ENCODE peak calls at places on chromosome 11, in eight cellular contexts. Y, W, K, L, D, R, P and G are unnamed samples.

GRCh38 chr11:102046841-102047240 is 396 bp upstream of the CFAP300 start:
- DNase-seq in Y (no peak), W (peak), K (no peak), L (no peak), D (no peak), R (no peak), P (no peak), G (no peak)

GRCh38 chr11:34180045-34180813 is 74.8 kb downstream of the NAT10 start:
- DNase-seq in Y (no peak), W (no peak), K (no peak), L (no peak), D (no peak), R (no peak), P (no peak), G (peak)

GRCh38 chr11:46222485-46223251 is 54.8 kb upstream of the CREB3L1 start:
- DNase-seq in Y (no peak), W (peak), K (no peak), L (no peak), D (no peak), R (no peak), P (no peak), G (no peak)

GRCh38 chr11:130707217-130707616 is 209.1 kb downstream of the SNX19 start:
- DNase-seq in Y (no peak), W (no peak), K (no peak), L (no peak), D (no peak), R (no peak), P (no peak), G (no peak)

GRCh38 chr11:110479445-110480101 is 49.8 kb downstream of the FDX1 start:
- DNase-seq in Y (peak), W (peak), K (peak), L (no peak), D (no peak), R (no peak), P (no peak), G (peak)

GRCh38 chr11:57515332-57516060 is at the start of gene SLC43A1:
- DNase-seq in Y (peak), W (peak), K (peak), L (peak), D (peak), R (peak), P (no peak), G (no peak)

GRCh38 chr11:106420048-106420665 is 342.7 kb downstream of the AASDHPPT start:
- DNase-seq in Y (no peak), W (no peak), K (no peak), L (no peak), D (no peak), R (no peak), P (no peak), G (no peak)

GRCh38 chr11:96229354-96229973 is 113.5 kb downstream of the MAML2 start:
- DNase-seq in Y (no peak), W (no peak), K (no peak), L (no peak), D (peak), R (no peak), P (no peak), G (no peak)

GRCh38 chr11:67373916-67374570 is 645 bp upstream of the CLCF1 start:
- DNase-seq in Y (peak), W (peak), K (peak), L (peak), D (peak), R (peak), P (peak), G (peak)

GRCh38 chr11:68610452-68611116 is 73.8 kb upstream of the GAL start:
- DNase-seq in Y (no peak), W (peak), K (peak), L (peak), D (no peak), R (no peak), P (no peak), G (no peak)

GRCh38 chr11:11949482-11949881 is 58.9 kb downstream of the DKK3 start:
- DNase-seq in Y (no peak), W (no peak), K (no peak), L (no peak), D (no peak), R (no peak), P (no peak), G (no peak)

GRCh38 chr11:108037211-108037610 is 28.5 kb downstream of the CUL5 start:
- DNase-seq in Y (no peak), W (no peak), K (peak), L (no peak), D (no peak), R (no peak), P (no peak), G (no peak)

GRCh38 chr11:48088682-48089050 is 108.3 kb downstream of the PTPRJ start:
- DNase-seq in Y (no peak), W (no peak), K (no peak), L (no peak), D (peak), R (no peak), P (no peak), G (no peak)

GRCh38 chr11:94926698-94927237 is 46.6 kb downstream of the CWC15 start:
- DNase-seq in Y (peak), W (peak), K (peak), L (peak), D (peak), R (peak), P (no peak), G (no peak)

DNA sequence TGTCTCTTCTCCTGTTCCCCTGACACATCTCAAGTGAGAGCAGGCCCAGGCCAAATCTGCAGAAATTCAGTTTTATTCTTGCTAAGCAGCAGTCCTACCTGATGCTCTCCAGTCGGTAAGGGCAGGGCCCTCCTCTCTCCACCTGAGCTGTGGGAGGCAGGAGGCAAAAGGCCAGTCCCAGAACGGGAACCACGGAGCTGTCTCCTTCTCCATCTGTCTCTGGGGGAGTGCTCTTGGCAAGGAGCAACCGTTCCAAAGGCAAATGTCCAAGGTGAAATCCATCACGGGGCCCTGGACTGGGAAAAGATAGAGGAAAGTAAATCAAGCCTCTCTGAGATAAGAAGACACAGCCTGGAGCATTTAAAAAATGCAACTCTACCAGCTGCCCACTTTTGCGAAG is 65.2 kb upstream of the CDON start:
- DNase-seq in Y (no peak), W (no peak), K (no peak), L (no peak), D (no peak), R (no peak), P (no peak), G (no peak)
- TF ChIP-seq EZH2 in Y (no peak), W (no peak), K (no peak), L (no peak), D (no peak), R (no peak), P (no peak), G (no peak)

GRCh38 chr11:3854977-3855807 is at the start of gene STIM1:
- DNase-seq in Y (peak), W (peak), K (peak), L (peak), D (peak), R (peak), P (peak), G (peak)
- TF ChIP-seq EZH2 in Y (no peak), W (no peak), K (no peak), L (no peak), D (no peak), R (no peak), P (no peak), G (no peak)

DNA sequence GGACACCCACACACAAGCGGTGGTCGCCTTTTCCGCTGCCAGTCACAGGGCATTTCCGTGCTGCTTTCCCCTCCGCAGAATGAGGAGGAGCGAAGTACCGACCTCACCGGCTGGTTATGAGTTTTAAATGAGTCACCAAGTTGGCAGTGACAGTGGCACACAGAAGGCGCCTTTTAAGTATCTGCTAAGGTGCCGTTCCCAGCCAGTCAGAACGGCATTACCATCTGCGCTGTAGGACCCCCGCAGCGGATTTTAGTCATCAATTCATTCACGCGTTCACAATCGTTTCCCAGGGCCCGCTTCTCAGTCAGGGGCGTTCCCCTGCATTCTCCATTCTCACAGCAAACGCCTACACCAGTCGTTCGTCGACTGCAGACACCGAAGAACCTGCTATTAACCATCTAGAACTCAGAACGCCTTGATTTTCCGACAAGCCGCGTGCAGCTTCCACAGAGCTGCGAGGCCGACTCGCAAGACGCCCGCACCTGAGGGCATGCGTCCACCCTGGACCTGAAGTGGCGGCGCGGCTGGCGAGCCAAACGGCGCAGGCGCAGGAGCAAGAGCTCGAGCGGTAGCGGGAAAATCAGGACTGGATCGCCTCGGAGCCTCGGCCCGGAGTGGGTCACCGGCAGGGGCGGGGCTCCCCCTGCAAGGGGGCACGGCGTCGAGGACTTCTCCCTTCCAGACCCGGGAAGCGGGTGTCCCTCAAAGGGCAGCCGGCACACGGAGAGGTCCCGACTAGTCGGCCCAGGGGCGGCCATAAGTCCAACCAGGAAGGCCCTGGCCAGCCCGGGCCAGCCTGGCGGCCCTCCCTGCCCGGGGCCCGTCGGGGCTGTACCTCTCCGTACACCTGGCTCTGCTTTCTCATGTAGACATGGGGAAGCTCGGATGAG is 642 bp downstream of the CYP2R1 start:
- DNase-seq in Y (peak), W (peak), K (peak), L (peak), D (peak), R (peak), P (peak), G (peak)
- TF ChIP-seq EZH2 in Y (no peak), W (no peak), K (no peak), L (no peak), D (no peak), R (no peak), P (no peak), G (no peak)

GRCh38 chr11:2791521-2792375 is 92.0 kb upstream of the KCNQ1OT1 start:
- DNase-seq in Y (no peak), W (no peak), K (no peak), L (peak), D (no peak), R (no peak), P (no peak), G (no peak)
- TF ChIP-seq EZH2 in Y (no peak), W (peak), K (no peak), L (no peak), D (peak), R (no peak), P (no peak), G (no peak)

DNA sequence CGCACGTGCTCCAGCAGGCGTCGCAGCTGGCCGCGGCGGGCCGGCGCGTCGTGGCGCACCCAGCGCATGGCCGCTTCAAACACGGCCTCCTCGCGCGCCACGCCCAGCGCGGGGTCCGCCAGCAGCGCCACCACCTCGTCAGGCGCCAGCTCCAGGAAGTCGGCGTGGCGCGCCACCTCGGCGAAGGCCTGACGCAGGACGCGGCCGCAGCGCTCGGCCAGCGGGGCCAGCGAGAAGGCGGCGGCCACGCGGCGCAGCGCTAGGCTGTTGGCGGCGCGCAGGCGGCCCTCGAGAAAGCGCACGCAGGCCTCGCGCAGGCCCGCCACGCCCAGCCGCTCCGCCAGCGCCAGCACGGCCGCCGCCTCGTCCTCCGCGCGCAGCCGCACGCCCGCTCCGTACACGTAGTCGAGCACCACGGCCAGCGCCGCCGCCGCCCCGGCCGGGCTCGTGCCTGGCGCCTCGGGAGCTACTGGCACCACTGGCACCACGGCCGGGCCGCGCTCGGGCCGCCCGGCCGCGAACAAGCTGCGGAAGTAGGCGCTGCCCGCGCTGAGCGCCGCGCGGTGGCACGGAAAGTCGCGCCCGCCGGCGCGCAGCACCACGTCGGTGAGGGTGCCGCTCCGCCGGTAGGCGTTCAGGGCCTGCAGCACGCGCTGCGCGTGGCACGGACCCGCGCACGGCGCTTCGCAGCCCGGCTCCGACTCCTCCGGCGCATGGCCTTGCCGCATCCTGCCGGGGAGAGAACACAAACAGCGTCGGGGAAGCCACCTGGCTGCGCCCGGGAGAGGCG is 2.9 kb downstream of the KLHL35 start:
- DNase-seq in Y (peak), W (peak), K (peak), L (peak), D (peak), R (peak), P (no peak), G (peak)
- TF ChIP-seq EZH2 in Y (peak), W (no peak), K (no peak), L (no peak), D (peak), R (no peak), P (no peak), G (no peak)

DNA sequence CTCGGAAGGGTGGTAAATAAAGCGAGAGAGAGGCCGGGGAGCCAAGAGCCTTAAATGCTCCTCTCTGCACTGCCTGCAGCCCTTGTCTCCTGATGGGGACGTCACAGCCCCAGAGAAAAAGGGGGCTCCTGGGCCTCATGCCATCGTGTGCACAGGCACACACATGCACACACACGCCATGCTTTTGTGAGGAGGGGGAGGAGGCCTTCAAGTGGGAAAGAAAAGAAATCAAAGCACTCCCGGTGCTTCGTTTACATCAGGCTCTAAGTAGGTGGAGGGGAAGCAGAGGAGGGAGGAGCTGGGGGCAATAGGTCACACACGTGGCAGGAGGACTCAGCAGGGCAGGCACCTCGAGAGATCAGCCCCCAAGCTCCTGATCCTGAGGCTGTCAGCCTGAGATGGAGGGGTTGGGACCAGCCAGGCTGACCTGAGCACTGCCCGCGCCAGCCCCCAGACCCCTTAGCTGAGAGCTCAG is 68.2 kb upstream of the NECTIN1 start:
- DNase-seq in Y (peak), W (no peak), K (no peak), L (peak), D (no peak), R (no peak), P (no peak), G (no peak)
- TF ChIP-seq EZH2 in Y (no peak), W (no peak), K (no peak), L (no peak), D (no peak), R (no peak), P (no peak), G (no peak)

DNA sequence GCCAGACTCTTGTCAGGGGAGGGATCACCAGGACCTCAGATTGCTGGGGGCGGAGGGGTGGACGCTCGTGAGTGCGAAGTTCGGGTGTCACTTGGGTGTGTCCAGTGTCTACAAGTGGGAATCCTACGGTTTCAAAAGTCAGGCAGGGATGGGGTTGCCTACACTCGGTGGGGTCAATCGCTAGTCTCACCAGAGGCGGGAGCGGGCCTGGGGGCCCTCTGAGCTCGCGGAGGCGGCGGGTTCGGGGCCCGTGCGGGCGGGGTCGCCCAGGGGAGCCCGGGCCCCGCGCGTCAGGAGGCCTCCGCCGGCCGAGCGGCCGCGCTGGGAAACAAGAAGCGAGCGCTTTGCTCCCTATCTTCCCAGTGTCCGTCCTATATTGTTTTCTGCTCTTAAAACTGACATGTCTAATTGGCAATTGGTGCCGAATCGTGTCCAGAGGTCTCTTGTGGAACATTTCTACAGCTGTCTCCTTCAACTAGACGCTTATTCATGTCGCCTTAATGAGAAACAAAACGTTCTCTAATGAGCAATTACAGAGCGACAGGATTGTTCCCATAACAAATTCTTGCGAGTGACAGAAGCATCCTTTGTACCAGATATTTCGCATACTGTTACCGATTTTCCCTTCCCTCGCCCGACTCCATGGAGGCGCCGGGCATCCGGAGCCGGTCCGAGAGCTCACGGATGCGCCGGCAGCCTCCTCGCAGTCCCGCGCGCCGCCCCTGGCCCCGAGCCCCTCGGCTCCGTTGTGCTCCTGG is 11.9 kb downstream of the PAX6 start:
- DNase-seq in Y (no peak), W (no peak), K (no peak), L (peak), D (no peak), R (no peak), P (no peak), G (no peak)
- TF ChIP-seq EZH2 in Y (peak), W (peak), K (peak), L (peak), D (peak), R (no peak), P (no peak), G (peak)